ENCODE peak calls at places on chromosomes 6 and 20, in seven cellular contexts. D, I, L, B, A, E and Z are unnamed samples.
A peak's percentile ranks its signal among the peaks of the same experiment; 100 is the strongest.

GRCh38 chr20:40651121-40651520 is 37.9 kb downstream of the MAFB start:
- DNase-seq in D (no peak), I (no peak), L (no peak), B (no peak), A (no peak), E (peak; percentile 20), Z (peak; percentile 11)

GRCh38 chr20:37474386-37474785 is 46.7 kb upstream of the NNAT start:
- DNase-seq in D (no peak), I (no peak), L (no peak), B (no peak), A (peak; percentile 16), E (no peak), Z (no peak)

GRCh38 chr20:53208110-53208908 is 236.2 kb downstream of the TSHZ2 start:
- DNase-seq in D (no peak), I (no peak), L (no peak), B (no peak), A (no peak), E (no peak), Z (no peak)

GRCh38 chr6:87407531-87407895 is 259 bp upstream of the CFAP206 start:
- DNase-seq in D (no peak), I (no peak), L (no peak), B (no peak), A (no peak), E (peak; percentile 71), Z (no peak)

GRCh38 chr20:62246872-62247652 is 8.7 kb downstream of the OSBPL2 start:
- DNase-seq in D (peak; percentile 85), I (peak; percentile 76), L (peak; percentile 48), B (peak; percentile 64), A (no peak), E (no peak), Z (no peak)

GRCh38 chr6:81933648-81934047 is 181.2 kb upstream of the TENT5A start:
- DNase-seq in D (no peak), I (no peak), L (no peak), B (no peak), A (no peak), E (no peak), Z (no peak)

GRCh38 chr6:10414766-10415592 is at the start of gene TFAP2A:
- DNase-seq in D (no peak), I (no peak), L (no peak), B (no peak), A (no peak), E (peak; percentile 43), Z (peak; percentile 82)

GRCh38 chr20:58233881-58234528 is 5.6 kb upstream of the ANKRD60 start:
- DNase-seq in D (no peak), I (no peak), L (no peak), B (no peak), A (no peak), E (peak; percentile 26), Z (no peak)

GRCh38 chr6:139278190-139278589 is 13.6 kb downstream of the TXLNB start:
- DNase-seq in D (no peak), I (no peak), L (no peak), B (no peak), A (no peak), E (no peak), Z (no peak)

GRCh38 chr6:24802271-24803059 is 3.7 kb upstream of the ARMH2 start:
- DNase-seq in D (no peak), I (no peak), L (no peak), B (no peak), A (no peak), E (peak; percentile 58), Z (peak; percentile 25)

GRCh38 chr6:158255974-158256601 is 56.2 kb upstream of the TULP4 start:
- DNase-seq in D (no peak), I (no peak), L (no peak), B (no peak), A (no peak), E (no peak), Z (no peak)

GRCh38 chr20:38402089-38402488 is 33.0 kb downstream of the SNHG17 start:
- DNase-seq in D (no peak), I (no peak), L (no peak), B (no peak), A (no peak), E (no peak), Z (no peak)

GRCh38 chr6:131014080-131014776 is 48.8 kb downstream of the EPB41L2 start:
- DNase-seq in D (no peak), I (no peak), L (no peak), B (no peak), A (no peak), E (no peak), Z (no peak)

GRCh38 chr6:56343295-56343694 is 95.9 kb upstream of the COL21A1 start:
- DNase-seq in D (no peak), I (no peak), L (no peak), B (no peak), A (no peak), E (no peak), Z (no peak)

GRCh38 chr6:42038811-42039408 is 11.4 kb upstream of the TAF8 start:
- DNase-seq in D (no peak), I (no peak), L (no peak), B (no peak), A (no peak), E (peak; percentile 64), Z (no peak)

GRCh38 chr6:163705923-163706322 is 291.4 kb downstream of the QKI start:
- DNase-seq in D (no peak), I (no peak), L (no peak), B (no peak), A (peak; percentile 52), E (no peak), Z (no peak)

GRCh38 chr6:46772754-46773153 is 20.4 kb upstream of the MEP1A start:
- DNase-seq in D (peak; percentile 28), I (peak; percentile 41), L (no peak), B (peak; percentile 56), A (peak; percentile 64), E (no peak), Z (no peak)

GRCh38 chr20:61599061-61599930 is 347.2 kb downstream of the CDH4 start:
- DNase-seq in D (no peak), I (no peak), L (no peak), B (no peak), A (no peak), E (no peak), Z (no peak)

DNA sequence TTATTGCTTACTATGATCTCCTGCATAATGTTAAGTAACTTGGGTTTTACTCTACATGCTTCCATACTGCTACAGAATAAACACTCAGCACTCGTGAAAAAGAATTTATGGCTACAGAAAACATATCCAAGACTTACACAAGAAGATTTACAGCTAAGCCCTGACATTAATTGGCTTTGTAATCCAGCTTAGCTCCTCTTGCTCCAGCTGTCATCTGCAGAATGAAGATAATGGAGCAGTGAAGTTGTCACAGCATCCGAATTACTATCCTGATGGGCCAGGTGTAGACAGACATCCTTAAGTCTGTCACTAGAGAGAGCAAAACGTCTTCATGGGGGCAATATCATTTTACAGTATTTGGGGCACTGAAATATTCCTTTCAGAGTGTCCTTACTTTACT is 155.3 kb downstream of the PRKN start:
- DNase-seq in D (no peak), I (no peak), L (no peak), B (no peak), A (no peak), E (no peak), Z (no peak)
- H3K4me3 ChIP-seq in D (no peak overlapping the region), I (no peak overlapping the region), L (no peak overlapping the region), B (no peak overlapping the region), A (no peak overlapping the region), E (no peak overlapping the region), Z (no peak overlapping the region)

GRCh38 chr6:15087234-15087633 is 158.6 kb upstream of the JARID2 start:
- DNase-seq in D (no peak), I (no peak), L (no peak), B (no peak), A (no peak), E (no peak), Z (no peak)

GRCh38 chr6:15089569-15090144 is 156.2 kb upstream of the JARID2 start:
- DNase-seq in D (no peak), I (no peak), L (peak; percentile 68), B (no peak), A (no peak), E (no peak), Z (no peak)

GRCh38 chr6:15090145-15090579 is 155.7 kb upstream of the JARID2 start:
- DNase-seq in D (no peak), I (no peak), L (no peak), B (no peak), A (no peak), E (peak; percentile 35), Z (no peak)

GRCh38 chr6:15090745-15091384 is 155.0 kb upstream of the JARID2 start:
- DNase-seq in D (no peak), I (no peak), L (no peak), B (no peak), A (no peak), E (no peak), Z (no peak)

GRCh38 chr6:15088904-15089568 is 156.8 kb upstream of the JARID2 start:
- DNase-seq in D (no peak), I (no peak), L (no peak), B (no peak), A (no peak), E (peak; percentile 25), Z (no peak)
- H3K4me1 ChIP-seq in D (peaks cover 43% of the 10 kb centered on the region), I (no peaks in the 10 kb centered on the region), L (peaks cover 6% of the 10 kb centered on the region), B (peaks cover 3% of the 10 kb centered on the region), A (no peaks in the 10 kb centered on the region), E (no peaks in the 10 kb centered on the region), Z (no peaks in the 10 kb centered on the region)

GRCh38 chr20:22576733-22577514 is 7.4 kb downstream of the FOXA2 start:
- DNase-seq in D (no peak), I (no peak), L (no peak), B (no peak), A (no peak), E (no peak), Z (no peak)
- H3K27me3 ChIP-seq in D (peaks cover 100% of the 10 kb centered on the region), I (peaks cover 67% of the 10 kb centered on the region), L (peaks cover 99% of the 10 kb centered on the region), B (peaks cover 6% of the 10 kb centered on the region), A (peaks cover 15% of the 10 kb centered on the region), E (peaks cover 99% of the 10 kb centered on the region), Z (no peaks in the 10 kb centered on the region)

GRCh38 chr6:75286955-75287354 is 2.4 kb upstream of the TMEM30A start:
- DNase-seq in D (no peak), I (no peak), L (no peak), B (no peak), A (no peak), E (no peak), Z (no peak)

GRCh38 chr6:75284285-75285155 is at the start of gene TMEM30A:
- DNase-seq in D (peak; percentile 98), I (peak; percentile 98), L (peak; percentile 96), B (peak; percentile 98), A (peak; percentile 98), E (peak; percentile 100), Z (peak; percentile 98)

GRCh38 chr6:75283907-75284284 is 696 bp downstream of the TMEM30A start:
- DNase-seq in D (no peak), I (no peak), L (no peak), B (no peak), A (no peak), E (no peak), Z (no peak)

GRCh38 chr6:75287424-75287823 is 2.8 kb upstream of the TMEM30A start:
- DNase-seq in D (no peak), I (no peak), L (no peak), B (no peak), A (no peak), E (no peak), Z (no peak)

DNA sequence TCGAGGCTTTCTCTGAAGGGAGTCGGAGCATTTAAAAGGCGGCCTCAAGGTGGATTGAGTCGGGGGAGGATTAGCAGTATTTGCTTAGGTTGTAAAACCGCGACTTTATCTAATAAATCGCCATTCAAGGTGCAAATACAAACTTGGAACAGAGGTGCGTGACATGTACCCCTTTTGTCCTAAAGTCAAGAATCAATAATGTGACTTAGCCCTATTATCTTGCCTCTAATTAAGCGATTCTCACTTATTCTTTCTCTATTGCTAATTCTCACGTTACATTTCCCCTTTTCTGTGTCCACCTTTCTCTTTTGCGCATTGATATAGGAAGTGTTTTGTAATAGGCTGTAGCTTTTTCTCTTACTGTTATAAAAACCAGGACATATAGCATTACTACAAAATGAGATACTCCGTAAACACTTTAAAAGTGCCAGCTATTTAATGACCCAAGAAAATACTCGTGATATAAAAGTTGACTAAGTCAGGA is 606 bp upstream of the TMEM30A start:
- DNase-seq in D (no peak), I (no peak), L (no peak), B (no peak), A (no peak), E (no peak), Z (no peak)
- H3K4me3 ChIP-seq in D (peak overlapping the region; percentile 84), I (peak overlapping the region; percentile 63), L (peak overlapping the region; percentile 55), B (peak overlapping the region; percentile 97), A (peak overlapping the region; percentile 97), E (peak overlapping the region; percentile 99), Z (peak overlapping the region; percentile 68)